ENCODE peak calls at places on chromosomes 11 and 22, in four cellular contexts. J is HepG2, L is HCT116, D is K562. T is an unnamed sample.

GRCh38 chr11:118597556-118597955 is 9.9 kb upstream of the PHLDB1 start:
- DNase-seq in L (no peak), J (no peak), D (no peak), T (no peak)

GRCh38 chr22:31556627-31557203 is 60.4 kb downstream of the SFI1 start:
- DNase-seq in D (no peak), J (peak), L (peak), T (no peak)

GRCh38 chr11:65446446-65447277 is 24.1 kb downstream of the NEAT1 start:
- DNase-seq in J (no peak), D (no peak), L (no peak), T (no peak)

GRCh38 chr22:27885977-27886842 is 32.8 kb downstream of the PITPNB start:
- DNase-seq in J (peak), L (peak), D (peak), T (peak)

GRCh38 chr22:25085156-25085555 is 114.5 kb upstream of the CRYBB3 start:
- DNase-seq in D (no peak), J (no peak), L (no peak), T (no peak)

GRCh38 chr22:25069426-25069757 is 116.9 kb downstream of the KIAA1671 start:
- DNase-seq in D (no peak), L (no peak), J (no peak), T (no peak)

GRCh38 chr22:45285431-45286058 is 796 bp downstream of the UPK3A start:
- DNase-seq in L (no peak), J (no peak), D (no peak), T (no peak)

GRCh38 chr11:85752890-85753581 is 57.9 kb downstream of the SYTL2 start:
- DNase-seq in L (no peak), D (no peak), J (no peak), T (no peak)

GRCh38 chr11:46350695-46351094 is 3.4 kb downstream of the DGKZ start:
- DNase-seq in J (no peak), D (no peak), L (no peak), T (no peak)

GRCh38 chr11:97140885-97141494 is 751.2 kb downstream of the JRKL start:
- DNase-seq in L (no peak), D (no peak), J (peak), T (no peak)

GRCh38 chr22:33697640-33698039 is 222.6 kb downstream of the LARGE1 start:
- DNase-seq in D (no peak), J (peak), L (no peak), T (no peak)

GRCh38 chr22:22037740-22038139 is 55.2 kb upstream of the TOP3B start:
- DNase-seq in D (peak), L (no peak), J (peak), T (no peak)

GRCh38 chr11:107102692-107103463 is 84.6 kb upstream of the GUCY1A2 start:
- DNase-seq in L (no peak), D (no peak), J (no peak), T (no peak)
- TF ChIP-seq TCF7L2 in L (no peak), D (no peak), J (no peak), T (no peak)

GRCh38 chr22:46738961-46739870 is 1.2 kb upstream of the CERK start:
- DNase-seq in L (peak), D (no peak), J (peak), T (peak)
- TF ChIP-seq TCF7L2 in L (no peak), D (no peak), J (no peak), T (no peak)

DNA sequence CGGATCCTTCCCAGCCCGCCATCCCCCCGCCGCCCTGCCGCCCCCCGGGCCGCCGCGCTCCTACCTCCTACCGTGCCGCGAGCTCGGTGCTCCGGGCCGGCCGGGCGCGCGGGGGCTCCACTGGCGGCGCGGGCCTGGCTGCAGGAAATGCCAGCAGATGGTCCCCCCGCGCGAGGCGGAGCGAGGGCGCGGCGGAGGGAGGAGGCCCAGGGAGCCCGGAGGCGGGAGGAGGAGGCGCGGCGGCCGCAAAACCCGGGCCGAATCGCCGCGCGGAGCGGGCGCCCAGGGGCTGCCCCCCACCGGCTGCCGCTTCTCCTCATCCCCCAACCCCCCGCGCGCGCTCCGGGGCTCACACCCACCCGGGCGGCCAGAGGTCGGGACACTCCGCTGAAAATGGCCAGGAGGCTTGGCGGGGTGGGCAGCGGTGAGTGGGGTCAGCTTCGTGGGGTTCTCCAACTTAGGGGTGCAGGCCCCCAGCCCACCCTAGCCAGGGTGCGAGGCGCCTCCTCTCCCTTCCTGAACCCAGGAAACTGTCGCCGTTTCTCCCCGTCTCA is at the start of gene OSBPL5:
- DNase-seq in J (no peak), L (no peak), D (peak), T (no peak)
- TF ChIP-seq TCF7L2 in J (no peak), L (no peak), D (no peak), T (no peak)

GRCh38 chr11:100905684-100906083 is 218.6 kb downstream of the ARHGAP42 start:
- DNase-seq in J (no peak), L (no peak), D (no peak), T (no peak)

GRCh38 chr11:100910808-100911207 is 218.8 kb downstream of the PGR start:
- DNase-seq in D (no peak), J (no peak), L (no peak), T (no peak)

GRCh38 chr11:100914415-100914814 is 215.2 kb downstream of the PGR start:
- DNase-seq in L (no peak), J (no peak), D (no peak), T (no peak)

GRCh38 chr11:100903284-100903683 is 216.2 kb downstream of the ARHGAP42 start:
- DNase-seq in J (no peak), D (no peak), L (no peak), T (no peak)

DNA sequence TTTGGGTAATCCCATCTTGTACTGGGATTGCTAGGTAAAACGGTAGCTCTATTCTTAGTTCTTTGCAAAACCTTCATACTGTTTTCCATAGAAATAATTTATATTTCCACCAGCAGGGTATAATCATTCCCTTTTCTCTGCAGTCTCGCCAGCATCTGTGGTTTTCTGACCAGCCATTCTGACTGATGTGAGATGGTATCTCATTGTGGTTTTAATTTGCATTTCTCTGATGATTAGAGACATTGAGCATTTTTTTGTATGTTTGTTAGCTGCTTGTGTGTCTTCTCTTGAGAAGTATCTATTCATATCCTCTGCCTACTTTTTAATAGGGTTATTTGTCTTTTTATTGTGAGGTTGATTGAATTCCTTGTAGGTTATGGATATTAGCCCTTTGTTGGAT is 220.9 kb downstream of the PGR start:
- DNase-seq in D (no peak), J (no peak), L (no peak), T (no peak)
- TF ChIP-seq TCF7L2 in D (no peak), J (no peak), L (no peak), T (no peak)

DNA sequence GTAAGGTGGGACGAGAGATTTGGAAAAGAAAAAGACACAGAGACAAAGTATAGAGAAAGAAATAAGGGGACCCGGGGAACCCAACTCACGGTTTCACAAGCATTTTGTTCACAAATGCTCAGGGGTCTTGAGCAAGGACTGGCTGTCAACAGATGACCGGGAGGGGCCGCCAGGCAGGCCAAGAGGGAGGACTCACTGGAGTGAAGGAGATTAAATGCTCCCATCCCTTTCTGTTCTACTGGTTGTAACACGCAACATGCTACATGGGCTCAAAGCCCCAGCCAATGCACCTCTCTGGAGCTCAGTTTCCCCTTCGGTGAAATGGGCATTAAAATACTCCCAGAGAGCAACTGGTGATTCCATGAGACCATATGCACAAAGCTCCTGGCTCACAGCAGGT is 13.4 kb downstream of the SHANK2 start:
- DNase-seq in J (no peak), D (no peak), L (no peak), T (no peak)
- TF ChIP-seq TCF7L2 in J (no peak), D (no peak), L (no peak), T (no peak)

GRCh38 chr22:32596471-32596870 is 121.9 kb downstream of the FBXO7 start:
- DNase-seq in J (no peak), L (no peak), D (no peak), T (no peak)
- TF ChIP-seq TCF7L2 in J (no peak), L (no peak), D (no peak), T (no peak)

DNA sequence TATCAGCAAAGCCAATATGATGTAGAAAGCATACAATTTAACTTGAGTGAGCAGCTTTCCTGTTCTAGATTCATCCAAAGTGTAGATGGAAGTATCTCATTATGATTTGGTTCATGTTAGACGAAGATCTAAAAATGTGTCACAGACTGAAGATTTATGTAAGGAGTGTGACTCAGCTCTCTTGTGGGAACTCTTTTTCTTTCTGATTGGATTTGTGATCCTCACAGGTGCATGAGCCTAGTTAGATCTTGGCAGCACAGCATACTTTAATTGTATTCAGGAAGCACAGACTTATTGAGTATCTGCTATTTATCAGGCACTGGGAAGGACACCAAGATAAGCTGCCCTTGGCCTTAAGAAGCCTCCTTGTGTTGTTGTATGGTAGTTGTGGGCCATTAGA is 147.1 kb downstream of the C11orf91 start:
- DNase-seq in D (no peak), L (no peak), J (no peak), T (no peak)
- TF ChIP-seq TCF7L2 in D (no peak), L (no peak), J (no peak), T (no peak)

DNA sequence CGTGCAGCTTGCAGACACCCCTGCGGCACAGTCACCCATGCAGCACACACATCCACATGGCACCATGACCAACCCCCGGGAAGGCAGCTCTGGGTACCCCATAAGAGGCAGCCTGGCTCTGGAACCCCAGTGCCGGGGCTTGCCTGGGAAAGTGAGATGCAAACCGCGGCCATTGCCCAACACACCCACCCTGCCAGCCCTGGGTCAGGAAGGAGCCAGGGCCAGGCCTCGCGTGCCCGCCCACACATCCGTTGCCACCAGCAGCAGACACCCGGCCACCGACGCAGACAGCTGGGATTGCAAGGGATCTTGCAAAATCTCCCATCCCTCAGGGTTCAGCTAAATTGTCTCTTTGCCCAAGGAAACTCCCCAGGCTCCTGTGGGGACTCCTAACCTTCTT is 9.9 kb downstream of the CASTOR1 start:
- DNase-seq in L (no peak), D (no peak), J (no peak), T (no peak)
- TF ChIP-seq TCF7L2 in L (no peak), D (no peak), J (no peak), T (no peak)